ENCODE peak calls at places on chromosomes 4 and X, in four cellular contexts. L, Z, G and T are unnamed samples.

GRCh38 chr4:7908668-7909067 is 31.0 kb downstream of the AFAP1 start:
- DNase-seq in L (no peak), Z (no peak), G (no peak), T (no peak)

GRCh38 chrX:150763303-150763797 is 70.2 kb downstream of the MTMR1 start:
- DNase-seq in L (peak), Z (no peak), G (no peak), T (no peak)

GRCh38 chrX:131262738-131263679 is 26.1 kb downstream of the IGSF1 start:
- DNase-seq in L (no peak), Z (peak), G (no peak), T (peak)

GRCh38 chr4:176186067-176186466 is 9.3 kb downstream of the SPATA4 start:
- DNase-seq in L (no peak), Z (no peak), G (no peak), T (no peak)

GRCh38 chrX:149908727-149909126 is 20.6 kb upstream of the HSFX4 start:
- DNase-seq in L (no peak), Z (no peak), G (no peak), T (no peak)

GRCh38 chr4:78379991-78380739 is 171.4 kb upstream of the ANXA3 start:
- DNase-seq in L (no peak), Z (no peak), G (no peak), T (no peak)

GRCh38 chrX:53048169-53049126 is at the start of gene GPR173:
- DNase-seq in L (no peak), Z (no peak), G (peak), T (no peak)

GRCh38 chr4:83282049-83282535 is 2.5 kb downstream of the COQ2 start:
- DNase-seq in L (no peak), Z (peak), G (no peak), T (peak)

GRCh38 chr4:38735870-38736269 is 46.9 kb downstream of the TLR10 start:
- DNase-seq in L (no peak), Z (no peak), G (no peak), T (no peak)

GRCh38 chr4:91936301-91936700 is 367.5 kb upstream of the GRID2 start:
- DNase-seq in L (no peak), Z (no peak), G (no peak), T (no peak)

GRCh38 chrX:144840616-144841015 is 406.7 kb upstream of the SPANXN1 start:
- DNase-seq in L (no peak), Z (no peak), G (no peak), T (no peak)

GRCh38 chr4:142379277-142380051 is 466.6 kb downstream of the INPP4B start:
- DNase-seq in L (no peak), Z (no peak), G (no peak), T (no peak)

GRCh38 chr4:113575391-113575790 is 186.1 kb downstream of the CAMK2D start:
- DNase-seq in L (no peak), Z (no peak), G (no peak), T (no peak)

GRCh38 chr4:117267317-117267716 is 181.9 kb upstream of the TRAM1L1 start:
- DNase-seq in L (no peak), Z (no peak), G (no peak), T (no peak)

GRCh38 chr4:78581626-78582025 is 30.1 kb downstream of the ANXA3 start:
- DNase-seq in L (no peak), Z (no peak), G (no peak), T (no peak)

GRCh38 chr4:168645933-168646768 is 149.3 kb downstream of the PALLD start:
- DNase-seq in L (no peak), Z (no peak), G (no peak), T (no peak)

DNA sequence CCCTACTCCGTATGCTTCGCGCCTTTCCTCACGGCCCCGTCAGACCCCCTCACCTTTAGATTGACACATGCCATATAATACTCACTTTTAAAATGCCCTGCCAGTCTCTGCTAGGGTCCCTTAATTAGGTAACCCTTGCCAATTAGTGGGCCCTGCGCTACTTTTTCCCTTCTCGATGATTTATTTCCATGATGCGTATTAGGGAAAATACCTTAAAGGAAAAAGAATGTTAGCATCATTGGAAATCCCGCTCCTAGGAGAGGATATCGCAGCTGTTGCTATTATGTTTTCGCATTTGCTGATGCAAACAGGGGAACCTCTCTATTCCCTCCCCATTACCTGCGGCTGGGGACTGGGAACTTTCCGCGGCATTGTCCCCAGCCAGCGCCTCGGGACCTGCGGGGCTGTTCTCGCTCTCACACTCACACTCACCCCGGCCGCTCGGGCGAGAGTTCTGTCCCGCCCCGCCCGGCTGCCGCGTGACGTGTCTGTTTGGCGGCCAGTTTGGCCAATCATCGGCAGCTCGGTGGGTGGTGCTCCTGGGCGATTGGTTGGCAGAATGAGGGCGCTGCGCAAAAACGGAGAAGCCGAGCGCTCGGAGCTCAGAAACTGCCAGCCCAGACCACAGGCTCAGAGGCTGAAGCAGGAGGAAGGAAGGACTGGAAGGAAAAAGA is at the start of gene PCDH10:
- DNase-seq in L (peak), Z (peak), G (peak), T (peak)
- TF ChIP-seq POLR2A in L (no peak), Z (peak), G (no peak), T (no peak)

GRCh38 chrX:47196098-47196497 is 2.5 kb downstream of the UBA1 start:
- DNase-seq in L (no peak), Z (no peak), G (no peak), T (no peak)

GRCh38 chrX:47191806-47192401 is 1.7 kb upstream of the UBA1 start:
- DNase-seq in L (no peak), Z (no peak), G (no peak), T (no peak)

GRCh38 chrX:47194388-47194787 is 759 bp downstream of the UBA1 start:
- DNase-seq in L (no peak), Z (no peak), G (no peak), T (no peak)

GRCh38 chrX:47191331-47191730 is 2.3 kb upstream of the UBA1 start:
- DNase-seq in L (no peak), Z (no peak), G (no peak), T (peak)

DNA sequence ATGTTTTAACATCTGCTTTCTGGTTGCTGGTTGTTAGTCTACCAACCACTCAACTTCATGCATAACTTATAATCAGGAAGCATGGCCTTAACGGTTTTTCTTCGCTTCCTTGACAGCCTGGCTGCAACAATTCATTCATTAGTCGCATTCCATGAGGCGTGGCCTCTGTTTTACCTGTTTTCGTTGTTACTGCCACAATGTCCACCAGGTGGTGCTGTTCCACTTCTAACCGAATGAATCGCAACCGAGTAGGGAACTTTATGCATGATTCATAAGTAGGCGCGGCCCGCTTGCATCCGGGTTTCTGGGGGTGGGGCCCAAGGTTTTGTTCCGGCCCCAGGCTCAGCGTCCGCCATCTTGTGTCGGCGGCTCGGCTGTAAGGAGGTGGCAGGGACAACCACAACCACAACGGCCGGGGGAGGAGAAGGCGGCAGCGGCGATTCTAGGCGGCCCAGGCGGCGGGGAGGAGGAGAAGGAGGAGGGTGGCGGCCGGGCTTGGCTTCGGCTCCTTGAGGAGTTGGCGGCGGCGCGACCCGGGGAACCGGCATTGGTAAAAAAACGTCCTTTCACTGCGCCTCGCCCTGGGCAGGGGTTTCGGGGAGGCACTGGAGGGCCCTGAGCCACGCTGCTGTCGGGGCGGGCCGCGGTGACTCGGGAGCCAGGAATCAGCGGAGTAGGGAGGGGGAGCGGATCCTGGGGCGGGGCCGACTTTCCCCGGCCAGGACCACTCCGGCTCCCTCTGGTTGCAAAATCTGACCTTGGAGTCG is at the start of gene UBA1:
- DNase-seq in L (peak), Z (peak), G (peak), T (peak)
- TF ChIP-seq POLR2A in L (peak), Z (peak), G (peak), T (peak)

GRCh38 chrX:9466115-9466495 is 1.2 kb downstream of the TBL1X start:
- DNase-seq in L (peak), Z (peak), G (peak), T (peak)
- TF ChIP-seq POLR2A in L (no peak), Z (no peak), G (no peak), T (peak)

GRCh38 chr4:41214158-41215146 is at the start of gene APBB2:
- DNase-seq in L (peak), Z (peak), G (peak), T (peak)
- TF ChIP-seq POLR2A in L (no peak), Z (peak), G (peak), T (no peak)

DNA sequence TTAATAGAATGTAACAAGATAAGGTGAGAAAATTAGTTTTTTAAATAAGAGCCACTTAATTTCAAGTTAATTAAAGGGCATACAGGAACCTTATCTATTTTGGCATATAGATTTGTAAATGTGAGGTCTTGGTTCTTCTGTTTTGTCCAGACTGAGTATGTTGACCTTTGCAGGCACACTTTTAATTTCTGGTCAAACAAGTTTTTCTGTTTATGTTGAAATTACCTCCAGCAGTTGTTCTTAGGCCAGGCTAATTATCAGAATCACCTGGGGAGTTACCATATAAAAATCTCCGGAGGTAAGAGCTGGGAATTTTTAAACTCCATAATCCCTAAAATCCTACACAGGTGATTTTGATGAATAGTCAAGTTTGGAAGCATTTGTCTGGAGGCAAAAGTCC is 227.4 kb upstream of the ANKRD50 start:
- DNase-seq in L (no peak), Z (no peak), G (no peak), T (no peak)
- TF ChIP-seq POLR2A in L (no peak), Z (no peak), G (no peak), T (no peak)

GRCh38 chrX:41332408-41332987 is 1.5 kb upstream of the DDX3X start:
- DNase-seq in L (peak), Z (no peak), G (no peak), T (peak)
- TF ChIP-seq POLR2A in L (no peak), Z (no peak), G (no peak), T (no peak)

GRCh38 chr4:163143532-163143931 is 23.2 kb downstream of the NAF1 start:
- DNase-seq in L (no peak), Z (no peak), G (no peak), T (no peak)
- TF ChIP-seq POLR2A in L (no peak), Z (no peak), G (no peak), T (no peak)

GRCh38 chrX:71292669-71293379 is 8.7 kb upstream of the ITGB1BP2 start:
- DNase-seq in L (no peak), Z (no peak), G (no peak), T (no peak)

GRCh38 chrX:71291381-71291780 is 7.9 kb downstream of the NONO start:
- DNase-seq in L (no peak), Z (no peak), G (no peak), T (no peak)

GRCh38 chrX:71298119-71298518 is 3.4 kb upstream of the ITGB1BP2 start:
- DNase-seq in L (no peak), Z (no peak), G (no peak), T (no peak)

GRCh38 chrX:71301195-71301924 is at the start of gene ITGB1BP2:
- DNase-seq in L (peak), Z (no peak), G (no peak), T (no peak)

DNA sequence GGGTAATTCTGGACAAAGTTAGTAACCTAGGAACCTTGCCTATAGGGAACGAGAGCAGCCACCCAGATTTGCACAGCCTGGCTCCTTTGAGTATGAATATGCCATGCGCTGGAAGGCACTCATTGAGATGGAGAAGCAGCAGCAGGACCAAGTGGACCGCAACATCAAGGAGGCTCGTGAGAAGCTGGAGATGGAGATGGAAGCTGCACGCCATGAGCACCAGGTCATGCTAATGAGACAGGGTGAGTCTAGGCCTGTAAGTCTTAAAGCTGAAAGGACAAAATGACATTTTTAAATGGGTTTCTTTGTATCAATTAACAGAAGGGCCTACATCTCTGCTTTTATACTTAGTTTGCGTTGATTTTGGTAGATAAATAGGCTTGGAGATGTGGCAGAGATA is 4.7 kb upstream of the ITGB1BP2 start:
- DNase-seq in L (no peak), Z (no peak), G (no peak), T (no peak)
- TF ChIP-seq POLR2A in L (no peak), Z (no peak), G (no peak), T (no peak)

GRCh38 chrX:19563746-19564145 is 48.4 kb upstream of the MAP3K15 start:
- DNase-seq in L (no peak), Z (no peak), G (no peak), T (no peak)
- TF ChIP-seq POLR2A in L (no peak), Z (no peak), G (no peak), T (no peak)

DNA sequence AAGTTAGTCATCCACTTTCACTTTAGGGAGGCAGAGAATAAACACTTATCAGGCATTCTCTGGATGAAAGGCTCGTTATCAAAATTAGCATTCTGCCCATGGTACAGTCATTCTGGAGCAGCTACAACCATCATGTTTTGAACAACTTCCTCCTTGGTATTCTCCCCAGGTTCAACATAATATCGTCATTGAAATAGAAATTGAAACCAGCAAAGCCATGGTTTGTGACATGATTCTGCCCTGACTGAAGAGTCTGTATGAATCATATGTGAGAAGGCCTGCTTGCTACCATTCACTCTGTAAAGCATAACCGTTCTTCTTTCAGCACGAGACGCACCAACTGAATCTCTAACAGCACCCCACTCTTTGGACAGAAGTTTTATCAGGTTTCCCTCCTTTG is 127.5 kb upstream of the RADX start:
- DNase-seq in L (no peak), Z (no peak), G (no peak), T (no peak)
- TF ChIP-seq POLR2A in L (no peak), Z (no peak), G (no peak), T (no peak)